ENCODE peak calls at places on chromosomes 13 and 19, in five cellular contexts. X is A549, W is GM23338, S is tibial nerve, G is spleen. B is an unnamed sample.

GRCh38 chr13:92158335-92158734 is 759.9 kb downstream of the GPC5 start:
- DNase-seq in X (no peak), W (no peak), S (no peak), G (no peak), B (no peak)

GRCh38 chr13:24502567-24503375 is 9.8 kb downstream of the PARP4 start:
- DNase-seq in X (peak; percentile 7), W (no peak), S (no peak), G (no peak), B (peak; percentile 67)

GRCh38 chr13:73335938-73336337 is 277.1 kb downstream of the KLF5 start:
- DNase-seq in X (no peak), W (no peak), S (no peak), G (no peak), B (peak; percentile 30)

GRCh38 chr13:106683918-106684317 is 116.0 kb upstream of the ARGLU1 start:
- DNase-seq in X (no peak), W (no peak), S (no peak), G (no peak), B (no peak)

GRCh38 chr19:1247747-1248453 is 483 bp upstream of the MIDN start:
- DNase-seq in X (no peak), W (peak; percentile 83), S (no peak), G (peak; percentile 96), B (peak; percentile 74)

GRCh38 chr19:18895828-18896341 is at the start of gene CERS1:
- DNase-seq in X (peak; percentile 21), W (peak; percentile 68), S (no peak), G (no peak), B (no peak)

GRCh38 chr19:13795595-13796300 is 505 bp downstream of the ZSWIM4 start:
- DNase-seq in X (peak; percentile 20), W (peak; percentile 78), S (no peak), G (no peak), B (peak; percentile 40)

GRCh38 chr19:4639531-4640246 is 373 bp downstream of the TNFAIP8L1 start:
- DNase-seq in X (no peak), W (no peak), S (no peak), G (peak; percentile 87), B (no peak)

GRCh38 chr13:30805603-30806011 is 70.3 kb downstream of the ALOX5AP start:
- DNase-seq in X (no peak), W (peak; percentile 29), S (no peak), G (no peak), B (peak; percentile 70)

GRCh38 chr19:51337861-51338562 is 3.9 kb downstream of the VSIG10L start:
- DNase-seq in X (no peak), W (no peak), S (no peak), G (no peak), B (no peak)

GRCh38 chr19:6639439-6639838 is 30.5 kb downstream of the TNFSF14 start:
- DNase-seq in X (no peak), W (no peak), S (no peak), G (no peak), B (no peak)

GRCh38 chr19:28208745-28209144 is 1004.2 kb downstream of the UQCRFS1 start:
- DNase-seq in X (no peak), W (peak; percentile 8), S (no peak), G (no peak), B (no peak)

GRCh38 chr13:111893607-111894443 is 173.1 kb upstream of the SOX1 start:
- DNase-seq in X (no peak), W (peak; percentile 52), S (no peak), G (no peak), B (no peak)

GRCh38 chr13:110713981-110714797 is 689 bp downstream of the ING1 start:
- DNase-seq in X (no peak), W (peak; percentile 53), S (peak; percentile 36), G (peak; percentile 94), B (no peak)
- TF ChIP-seq CTCF in X (no peak), W (peak; percentile 1), S (no peak), G (no peak), B (no peak)

GRCh38 chr13:104993708-104994107 is 1541.8 kb downstream of the EFNB2 start:
- DNase-seq in X (no peak), W (peak; percentile 7), S (no peak), G (no peak), B (no peak)
- TF ChIP-seq CTCF in X (no peak), W (no peak), S (no peak), G (no peak), B (no peak)

DNA sequence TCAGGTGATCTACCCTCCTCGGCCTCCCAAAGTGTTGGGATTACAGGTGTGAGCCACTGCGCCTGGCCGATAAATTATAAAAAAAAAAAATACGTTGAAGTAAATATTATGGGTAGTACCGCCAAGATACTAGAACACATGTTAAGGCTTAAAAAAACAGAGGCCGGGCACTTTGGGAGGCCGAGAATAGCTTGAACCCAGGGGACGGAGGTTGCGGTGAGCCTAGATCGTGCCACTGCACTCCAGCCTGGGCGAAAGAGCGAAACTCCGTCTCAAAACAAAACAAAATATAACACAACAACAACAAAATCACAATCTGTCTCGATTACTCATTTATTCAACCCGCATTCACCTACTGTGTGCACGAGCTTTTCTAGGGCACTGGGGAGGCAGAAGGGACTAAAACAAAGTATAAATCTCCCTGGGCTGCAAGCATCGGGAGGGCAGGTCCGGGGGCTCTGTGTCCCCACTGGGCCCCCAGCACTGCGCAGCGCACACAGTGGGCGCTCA is 1.3 kb upstream of the BICRA start:
- DNase-seq in X (no peak), W (no peak), S (no peak), G (no peak), B (no peak)
- TF ChIP-seq CTCF in X (no peak), W (no peak), S (no peak), G (no peak), B (no peak)

DNA sequence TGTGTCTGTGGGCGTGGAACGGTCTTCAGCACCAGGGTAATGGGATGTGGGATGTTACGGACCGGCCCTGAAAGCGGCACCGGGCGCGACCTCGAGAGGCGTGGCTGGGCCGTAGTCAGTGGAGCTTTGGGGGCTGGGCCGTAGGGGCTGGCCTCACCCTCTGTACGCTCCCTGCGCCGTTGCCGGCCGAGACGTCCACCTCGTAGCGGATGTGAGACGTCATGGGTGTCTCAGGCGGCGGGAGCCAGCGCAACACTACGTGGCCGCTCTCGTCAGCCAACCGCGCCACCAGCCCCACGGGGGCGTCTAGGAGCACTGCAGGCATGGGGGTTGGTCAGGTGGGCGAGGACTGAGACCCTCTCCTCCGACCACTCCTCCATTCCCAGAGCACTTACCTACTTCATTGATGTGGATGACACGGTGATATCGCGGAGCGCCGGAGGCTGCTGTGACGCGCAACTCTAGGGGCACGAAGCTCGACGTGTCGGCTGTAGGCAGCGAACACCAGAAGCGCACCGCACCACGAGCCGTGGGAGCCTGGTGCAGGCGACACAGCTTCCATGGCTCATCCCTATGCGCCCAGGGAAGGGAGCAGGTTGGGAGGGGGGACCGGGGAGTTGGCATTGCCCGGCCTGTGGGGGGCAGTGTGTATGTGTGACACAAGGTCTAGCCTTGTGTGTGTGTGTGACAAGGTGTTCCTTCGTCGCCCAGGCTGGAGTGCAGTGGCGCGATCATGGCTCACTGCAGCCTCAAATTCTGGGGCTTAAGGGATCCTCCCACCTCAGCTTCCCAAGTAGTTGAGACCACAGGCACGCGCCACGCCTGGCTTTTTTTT is 2.4 kb downstream of the EPOR start:
- DNase-seq in X (peak; percentile 83), W (peak; percentile 96), S (peak; percentile 16), G (peak; percentile 95), B (peak; percentile 76)
- TF ChIP-seq CTCF in X (peak; percentile 40), W (peak; percentile 80), S (no peak), G (peak; percentile 3), B (peak; percentile 18)

DNA sequence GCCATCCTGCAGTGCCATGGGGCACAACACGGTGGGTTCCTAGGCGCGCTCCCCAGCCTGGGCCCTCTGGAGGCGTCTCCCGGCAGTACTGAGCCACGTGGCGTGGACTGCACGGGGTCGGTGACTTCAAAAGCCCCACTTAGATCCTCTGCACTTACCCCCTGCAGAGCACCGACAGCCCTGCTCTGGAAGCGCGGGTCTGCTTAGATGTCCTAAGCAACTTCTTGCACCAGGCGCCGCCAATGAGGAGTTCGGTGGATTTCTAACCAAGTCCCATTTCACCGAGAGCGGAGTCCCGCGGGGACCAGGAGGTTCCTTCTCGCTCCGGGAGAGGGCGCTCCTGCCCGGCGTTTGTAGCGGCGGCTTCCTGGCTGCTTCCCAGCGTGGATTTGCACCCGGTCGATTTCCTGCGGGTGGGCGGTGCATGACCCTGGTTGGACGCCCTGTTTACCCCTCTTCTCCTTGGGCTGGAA is 25.2 kb upstream of the ZNF845 start:
- DNase-seq in X (no peak), W (peak; percentile 96), S (no peak), G (no peak), B (no peak)
- TF ChIP-seq CTCF in X (no peak), W (peak; percentile 90), S (peak; percentile 20), G (no peak), B (no peak)

GRCh38 chr13:19927117-19927734 is 31.3 kb upstream of the ZMYM2 start:
- DNase-seq in X (peak; percentile 34), W (peak; percentile 50), S (peak; percentile 7), G (no peak), B (no peak)
- TF ChIP-seq CTCF in X (peak; percentile 55), W (peak; percentile 50), S (peak; percentile 26), G (peak; percentile 50), B (no peak)

GRCh38 chr13:49418206-49418605 is 25.7 kb downstream of the CAB39L start:
- DNase-seq in X (no peak), W (no peak), S (no peak), G (no peak), B (no peak)

GRCh38 chr13:49419292-49419691 is 24.6 kb downstream of the CAB39L start:
- DNase-seq in X (no peak), W (no peak), S (no peak), G (no peak), B (no peak)

DNA sequence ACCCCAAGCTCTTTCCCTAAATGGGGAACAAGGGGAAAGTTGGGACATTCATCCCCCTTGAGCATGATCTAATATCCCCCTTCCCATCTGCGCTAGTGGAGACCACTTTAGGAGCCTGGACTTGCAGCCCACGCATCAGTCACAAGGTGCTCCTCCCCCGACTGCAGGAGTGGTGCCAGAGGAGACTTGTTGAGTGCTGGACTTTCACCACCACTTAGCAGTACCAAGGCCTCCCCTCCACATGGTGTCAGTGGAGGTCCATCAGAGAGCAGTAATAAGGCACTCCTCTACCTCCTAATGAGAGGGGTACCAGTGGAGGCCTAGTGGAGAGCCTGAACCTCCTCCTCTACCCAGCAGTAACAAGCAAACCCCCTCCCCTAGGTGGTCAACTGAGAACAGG is 22.5 kb downstream of the CAB39L start:
- DNase-seq in X (no peak), W (peak; percentile 74), S (no peak), G (no peak), B (peak; percentile 7)
- TF ChIP-seq CTCF in X (no peak), W (peak; percentile 86), S (no peak), G (no peak), B (no peak)

DNA sequence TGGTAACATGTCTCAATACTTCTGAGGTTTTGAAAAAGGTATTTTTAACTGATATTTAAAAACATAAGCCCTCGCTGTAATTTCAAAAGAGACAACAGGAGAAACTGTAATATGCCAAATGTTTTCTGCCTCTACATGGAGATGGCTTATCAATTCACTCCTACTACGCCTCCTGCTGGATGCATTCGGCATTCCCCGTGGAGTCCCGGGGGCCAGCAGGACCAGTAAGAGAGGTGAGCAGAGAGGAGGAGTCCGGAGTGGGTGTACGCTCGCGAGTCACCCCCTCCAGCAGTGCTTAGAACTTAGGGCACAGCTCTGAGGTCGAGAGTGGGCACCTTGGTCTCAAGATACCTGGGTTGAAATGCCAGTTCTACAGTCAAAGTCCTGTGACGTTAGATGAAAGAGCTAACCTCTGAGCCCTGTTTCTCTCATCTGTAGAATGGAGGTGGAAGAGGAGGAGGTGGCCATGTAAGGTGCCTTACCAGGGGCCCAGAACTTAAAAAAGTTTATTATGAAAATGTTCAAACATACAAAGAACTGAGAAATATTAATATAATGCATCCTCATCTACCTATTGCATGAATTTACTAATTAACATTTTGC is 110.2 kb downstream of the STK24 start:
- DNase-seq in X (peak; percentile 58), W (peak; percentile 84), S (peak; percentile 61), G (no peak), B (peak; percentile 34)
- TF ChIP-seq CTCF in X (peak; percentile 52), W (peak; percentile 83), S (peak; percentile 53), G (no peak), B (no peak)